ENCODE peak calls at places on chromosomes 4 and X, in four cellular contexts. R, Z, V and B are unnamed samples.
A peak's percentile ranks its signal among the peaks of the same experiment; 100 is the strongest.

GRCh38 chr4:16111533-16111932 is 27.7 kb upstream of the PROM1 start:
- DNase-seq in R (no peak), Z (no peak), V (no peak), B (no peak)

GRCh38 chr4:7758444-7758815 is 181.2 kb downstream of the AFAP1 start:
- DNase-seq in R (no peak), Z (no peak), V (no peak), B (no peak)

GRCh38 chr4:42395595-42395994 is 1.7 kb upstream of the SHISA3 start:
- DNase-seq in R (no peak), Z (no peak), V (no peak), B (no peak)

GRCh38 chrX:110437686-110438085 is 79.0 kb downstream of the RTL9 start:
- DNase-seq in R (no peak), Z (no peak), V (no peak), B (no peak)

GRCh38 chr4:142203505-142203904 is 567.1 kb downstream of the IL15 start:
- DNase-seq in R (no peak), Z (no peak), V (no peak), B (peak; percentile 10)

GRCh38 chr4:112523764-112524505 is 8.0 kb upstream of the NEUROG2 start:
- DNase-seq in R (peak; percentile 98), Z (peak; percentile 94), V (peak; percentile 93), B (no peak)

GRCh38 chr4:113145519-113146291 is 96.3 kb downstream of the ANK2 start:
- DNase-seq in R (peak; percentile 66), Z (no peak), V (no peak), B (no peak)

GRCh38 chr4:183360161-183360919 is 38.1 kb upstream of the CLDN24 start:
- DNase-seq in R (no peak), Z (no peak), V (no peak), B (peak; percentile 81)

GRCh38 chr4:101142259-101142658 is 205.1 kb downstream of the PPP3CA start:
- DNase-seq in R (no peak), Z (no peak), V (no peak), B (no peak)

GRCh38 chrX:131818297-131818936 is 204.7 kb upstream of the STK26 start:
- DNase-seq in R (no peak), Z (no peak), V (no peak), B (no peak)

GRCh38 chr4:27760176-27760575 is 899.5 kb downstream of the STIM2 start:
- DNase-seq in R (no peak), Z (no peak), V (no peak), B (no peak)

GRCh38 chr4:30716158-30716557 is 4.0 kb upstream of the PCDH7 start:
- DNase-seq in R (no peak), Z (no peak), V (no peak), B (peak; percentile 35)

GRCh38 chr4:98289375-98289774 is 28.2 kb downstream of the RAP1GDS1 start:
- DNase-seq in R (no peak), Z (no peak), V (no peak), B (no peak)

GRCh38 chrX:117327306-117327705 is 789.3 kb downstream of the KLHL13 start:
- DNase-seq in R (no peak), Z (no peak), V (no peak), B (no peak)

GRCh38 chrX:110241816-110242215 is 76.1 kb downstream of the AMMECR1 start:
- DNase-seq in R (no peak), Z (no peak), V (no peak), B (peak; percentile 57)

GRCh38 chr4:153684182-153685073 is at the start of gene TLR2:
- DNase-seq in R (peak; percentile 84), Z (no peak), V (no peak), B (peak; percentile 7)

GRCh38 chr4:145605941-145606340 is 13.2 kb upstream of the MMAA start:
- DNase-seq in R (no peak), Z (no peak), V (no peak), B (no peak)

GRCh38 chrX:10813761-10814160 is 193.4 kb upstream of the MID1 start:
- DNase-seq in R (no peak), Z (no peak), V (no peak), B (no peak)

DNA sequence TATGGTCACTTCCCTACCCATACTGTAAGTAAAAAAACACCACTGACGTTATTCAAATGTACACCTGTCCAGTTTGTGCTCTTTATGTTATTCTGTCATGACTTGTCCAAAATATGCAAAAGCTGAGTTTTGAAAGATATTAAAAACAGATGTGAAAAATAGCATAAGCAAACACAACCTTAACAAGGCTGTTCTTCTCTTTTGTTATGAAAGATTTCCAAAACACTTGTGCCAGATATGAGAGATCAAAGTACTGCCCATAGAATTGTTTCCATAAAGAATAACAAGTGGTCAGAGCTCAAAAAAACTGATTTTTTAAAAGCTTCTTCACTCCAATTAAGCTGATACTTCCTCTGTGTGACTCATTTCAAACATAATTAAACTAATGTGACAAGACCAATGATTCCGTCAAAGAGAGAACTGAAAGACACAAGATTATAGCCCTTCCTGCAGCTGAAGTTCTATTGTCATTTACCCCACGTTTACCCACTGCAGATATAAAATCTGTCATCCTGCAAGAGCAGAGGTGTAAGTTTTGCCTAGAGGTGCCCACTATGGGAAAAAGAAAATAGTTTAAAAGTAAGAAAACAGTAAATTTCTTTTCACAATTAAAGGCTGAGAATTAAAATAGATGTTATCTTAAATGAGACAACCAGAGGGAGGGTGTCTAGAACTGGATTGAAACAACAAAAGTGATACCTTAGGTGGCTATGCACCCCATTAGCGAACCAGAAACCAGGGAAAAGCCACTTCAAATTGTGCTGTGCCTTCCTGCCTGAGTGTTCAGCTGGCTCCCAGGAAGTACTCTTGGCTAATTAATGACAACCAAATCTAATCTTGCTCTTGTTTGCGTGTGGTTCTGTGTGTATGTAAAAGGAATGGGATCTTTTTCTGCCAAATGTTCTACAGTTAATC is 30.1 kb downstream of the RASSF6 start:
- DNase-seq in R (no peak), Z (peak; percentile 91), V (peak; percentile 93), B (peak; percentile 47)
- H2AFZ ChIP-seq in R (peak overlapping the region; percentile 35), Z (no peak overlapping the region), V (no peak overlapping the region), B (no peak overlapping the region)

GRCh38 chrX:19751068-19751467 is 136.3 kb downstream of the SH3KBP1 start:
- DNase-seq in R (no peak), Z (no peak), V (no peak), B (no peak)
- H3K4me2 ChIP-seq in R (no peak overlapping the region), Z (no peak overlapping the region), V (peak overlapping the region; percentile 87), B (no peak overlapping the region)

DNA sequence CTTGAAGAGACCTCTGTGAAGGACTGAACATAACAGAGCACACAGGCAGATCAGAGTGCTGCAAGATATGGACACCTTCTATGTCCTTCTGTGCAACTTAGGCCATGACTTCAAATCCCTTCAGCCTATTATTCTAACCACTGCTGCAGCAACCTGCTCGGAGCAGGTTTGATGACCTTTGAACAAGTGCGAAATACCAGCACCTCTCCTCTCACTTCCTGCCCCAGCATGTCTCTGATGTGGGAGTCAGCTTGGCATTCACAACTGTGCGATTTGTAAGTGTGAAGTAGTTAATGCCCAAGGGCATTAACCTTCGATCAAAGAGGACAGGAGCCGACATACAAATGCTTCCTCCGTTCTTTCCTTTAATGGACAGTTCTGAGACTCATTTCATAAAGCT is 1.6 kb upstream of the EXOC1 start:
- DNase-seq in R (no peak), Z (no peak), V (no peak), B (no peak)
- H3K4me3 ChIP-seq in R (no peak overlapping the region), Z (no peak overlapping the region), V (no peak overlapping the region), B (no peak overlapping the region)

GRCh38 chr4:75718529-75718928 is 5.8 kb upstream of the USO1 start:
- DNase-seq in R (no peak), Z (no peak), V (no peak), B (no peak)
- H2AFZ ChIP-seq in R (no peak overlapping the region), Z (no peak overlapping the region), V (no peak overlapping the region), B (no peak overlapping the region)

DNA sequence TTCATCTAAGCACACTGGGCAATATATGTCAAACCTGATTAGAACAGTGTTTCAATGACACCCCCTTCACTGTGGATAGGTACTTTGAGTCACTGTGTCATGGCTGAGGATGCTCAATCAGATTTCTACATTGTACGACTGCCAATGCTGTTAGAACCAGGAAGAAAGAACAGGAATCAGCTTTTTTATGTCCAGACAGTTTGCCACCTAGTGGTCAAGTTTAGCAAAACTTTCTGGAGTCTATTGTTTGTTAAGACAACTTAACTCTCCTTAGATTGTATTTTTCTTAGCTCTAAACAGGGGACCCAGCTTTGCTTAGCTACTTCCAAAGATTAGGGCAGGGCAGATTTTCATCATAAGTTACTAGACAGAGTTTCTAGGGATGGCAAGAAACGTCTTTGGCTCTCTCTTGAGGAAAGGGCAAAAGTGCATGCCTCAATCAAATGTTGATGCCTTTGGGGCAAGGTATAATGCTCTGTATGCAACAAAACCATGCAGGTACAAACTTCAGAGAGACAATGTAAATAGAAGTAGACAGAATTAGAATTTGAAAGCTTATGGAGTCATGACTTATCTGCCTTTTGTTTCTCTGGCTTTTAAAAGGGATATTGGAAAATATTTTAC is 40.5 kb upstream of the BMP3 start:
- DNase-seq in R (peak; percentile 43), Z (peak; percentile 68), V (peak; percentile 87), B (peak; percentile 51)
- H3K4me2 ChIP-seq in R (no peak overlapping the region), Z (no peak overlapping the region), V (peak overlapping the region; percentile 55), B (no peak overlapping the region)

GRCh38 chrX:2620576-2620975 is 70.5 kb upstream of the CD99 start:
- DNase-seq in R (no peak), Z (peak; percentile 26), V (no peak), B (no peak)

GRCh38 chrX:2609431-2610238 is 81.5 kb upstream of the CD99 start:
- DNase-seq in R (no peak), Z (peak; percentile 62), V (peak; percentile 18), B (peak; percentile 28)

GRCh38 chrX:2610246-2611170 is 80.6 kb upstream of the CD99 start:
- DNase-seq in R (no peak), Z (peak; percentile 42), V (no peak), B (peak; percentile 26)

GRCh38 chrX:2614911-2615310 is 76.2 kb upstream of the CD99 start:
- DNase-seq in R (no peak), Z (peak; percentile 34), V (no peak), B (peak; percentile 81)
- H3K4me3 ChIP-seq in R (no peak overlapping the region), Z (no peak overlapping the region), V (no peak overlapping the region), B (no peak overlapping the region)